ENCODE peak calls at places on chromosomes 6 and 20, in seven cellular contexts. Y is A549, C is left lung, O is bronchial epithelial cell, X is astrocyte of the cerebellum, P is PC-3, V is body of pancreas. I is an unnamed sample.

GRCh38 chr20:17024513-17025105 is 202.2 kb upstream of the PCSK2 start:
- DNase-seq in Y (peak), C (no peak), O (no peak), X (peak), P (no peak), V (no peak), I (no peak)

GRCh38 chr6:107128175-107128574 is 12.9 kb upstream of the BEND3 start:
- DNase-seq in Y (no peak), C (no peak), O (no peak), X (no peak), P (no peak), V (no peak), I (no peak)

GRCh38 chr20:51140671-51141070 is 117.8 kb upstream of the KCNG1 start:
- DNase-seq in Y (no peak), C (no peak), O (no peak), X (no peak), P (no peak), V (no peak), I (no peak)

GRCh38 chr6:15898693-15899092 is 230.2 kb upstream of the MYLIP start:
- DNase-seq in Y (no peak), C (no peak), O (no peak), X (no peak), P (no peak), V (no peak), I (no peak)

GRCh38 chr6:27157461-27158315 is 89.8 kb upstream of the PRSS16 start:
- DNase-seq in Y (peak), C (peak), O (peak), X (no peak), P (peak), V (peak), I (peak)

GRCh38 chr6:133705731-133706130 is 183.2 kb upstream of the TCF21 start:
- DNase-seq in Y (no peak), C (no peak), O (peak), X (no peak), P (peak), V (no peak), I (no peak)

GRCh38 chr6:339480-339879 is 47.2 kb downstream of the DUSP22 start:
- DNase-seq in Y (no peak), C (no peak), O (no peak), X (no peak), P (no peak), V (no peak), I (peak)

GRCh38 chr6:116447052-116447451 is 14.1 kb upstream of the CALHM6 start:
- DNase-seq in Y (no peak), C (no peak), O (no peak), X (no peak), P (peak), V (no peak), I (no peak)

GRCh38 chr6:69584913-69585729 is 211.7 kb downstream of the LMBRD1 start:
- DNase-seq in Y (no peak), C (no peak), O (no peak), X (no peak), P (no peak), V (no peak), I (peak)

GRCh38 chr20:58177799-58178198 is 50.7 kb downstream of the ANKRD60 start:
- DNase-seq in Y (no peak), C (no peak), O (no peak), X (no peak), P (no peak), V (no peak), I (no peak)

GRCh38 chr6:108559097-108559883 is 1.4 kb upstream of the FOXO3 start:
- DNase-seq in Y (peak), C (peak), O (peak), X (peak), P (peak), V (peak), I (peak)

GRCh38 chr20:50245561-50246366 is 55.1 kb downstream of the CEBPB start:
- DNase-seq in Y (no peak), C (no peak), O (peak), X (no peak), P (peak), V (no peak), I (no peak)

GRCh38 chr6:33250731-33251130 is 20.9 kb downstream of the VPS52 start:
- DNase-seq in Y (no peak), C (no peak), O (no peak), X (no peak), P (no peak), V (no peak), I (no peak)

GRCh38 chr6:108492131-108492766 is 68.5 kb upstream of the FOXO3 start:
- DNase-seq in Y (peak), C (no peak), O (peak), X (peak), P (peak), V (no peak), I (no peak)

GRCh38 chr6:89690944-89691324 is 52.4 kb upstream of the LYRM2 start:
- DNase-seq in Y (no peak), C (no peak), O (no peak), X (no peak), P (no peak), V (no peak), I (no peak)

GRCh38 chr20:31846793-31847138 is 1.4 kb upstream of the FOXS1 start:
- DNase-seq in Y (no peak), C (no peak), O (no peak), X (no peak), P (no peak), V (no peak), I (no peak)
- TF ChIP-seq CTCF in Y (no peak), C (no peak), O (no peak), X (no peak), P (peak), V (no peak), I (no peak)

GRCh38 chr20:48407710-48408109 is 420.1 kb downstream of the PREX1 start:
- DNase-seq in Y (no peak), C (no peak), O (no peak), X (no peak), P (no peak), V (no peak), I (no peak)

GRCh38 chr20:48409216-48409615 is 418.6 kb downstream of the PREX1 start:
- DNase-seq in Y (no peak), C (no peak), O (no peak), X (no peak), P (no peak), V (no peak), I (no peak)

GRCh38 chr20:48411265-48411664 is 416.5 kb downstream of the PREX1 start:
- DNase-seq in Y (no peak), C (no peak), O (no peak), X (no peak), P (no peak), V (no peak), I (no peak)

GRCh38 chr20:48416002-48416401 is 411.8 kb downstream of the PREX1 start:
- DNase-seq in Y (no peak), C (no peak), O (no peak), X (no peak), P (no peak), V (no peak), I (peak)

DNA sequence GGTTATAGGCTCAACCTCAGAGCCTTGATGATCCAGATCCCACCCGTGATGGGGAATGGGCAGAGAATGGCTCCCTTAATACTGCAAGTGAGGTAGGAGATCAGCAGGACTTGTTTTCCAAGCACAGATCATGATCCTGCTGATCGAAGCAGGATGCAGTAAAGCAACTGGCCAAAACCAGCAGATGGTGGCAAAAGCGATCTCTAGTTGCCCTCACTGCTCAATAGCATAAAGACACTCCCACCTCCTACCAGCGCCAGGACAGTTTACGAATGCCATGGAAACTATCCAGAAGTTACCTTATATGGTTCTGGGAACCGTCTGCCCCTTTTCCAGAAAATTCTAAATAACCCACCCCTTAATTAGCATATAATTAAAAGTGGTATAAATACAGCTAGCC is 415.9 kb downstream of the PREX1 start:
- DNase-seq in Y (no peak), C (no peak), O (no peak), X (no peak), P (no peak), V (no peak), I (no peak)
- TF ChIP-seq CTCF in Y (no peak), C (no peak), O (no peak), X (no peak), P (no peak), V (no peak), I (no peak)

GRCh38 chr6:6700421-6700820 is 111.9 kb downstream of the LY86 start:
- DNase-seq in Y (no peak), C (no peak), O (no peak), X (no peak), P (no peak), V (peak), I (no peak)

GRCh38 chr6:6701864-6702263 is 113.3 kb downstream of the LY86 start:
- DNase-seq in Y (no peak), C (no peak), O (no peak), X (no peak), P (no peak), V (peak), I (no peak)

GRCh38 chr6:6700871-6701270 is 112.4 kb downstream of the LY86 start:
- DNase-seq in Y (no peak), C (no peak), O (no peak), X (no peak), P (no peak), V (peak), I (no peak)

GRCh38 chr6:6697620-6698019 is 109.1 kb downstream of the LY86 start:
- DNase-seq in Y (no peak), C (no peak), O (peak), X (no peak), P (no peak), V (no peak), I (no peak)

DNA sequence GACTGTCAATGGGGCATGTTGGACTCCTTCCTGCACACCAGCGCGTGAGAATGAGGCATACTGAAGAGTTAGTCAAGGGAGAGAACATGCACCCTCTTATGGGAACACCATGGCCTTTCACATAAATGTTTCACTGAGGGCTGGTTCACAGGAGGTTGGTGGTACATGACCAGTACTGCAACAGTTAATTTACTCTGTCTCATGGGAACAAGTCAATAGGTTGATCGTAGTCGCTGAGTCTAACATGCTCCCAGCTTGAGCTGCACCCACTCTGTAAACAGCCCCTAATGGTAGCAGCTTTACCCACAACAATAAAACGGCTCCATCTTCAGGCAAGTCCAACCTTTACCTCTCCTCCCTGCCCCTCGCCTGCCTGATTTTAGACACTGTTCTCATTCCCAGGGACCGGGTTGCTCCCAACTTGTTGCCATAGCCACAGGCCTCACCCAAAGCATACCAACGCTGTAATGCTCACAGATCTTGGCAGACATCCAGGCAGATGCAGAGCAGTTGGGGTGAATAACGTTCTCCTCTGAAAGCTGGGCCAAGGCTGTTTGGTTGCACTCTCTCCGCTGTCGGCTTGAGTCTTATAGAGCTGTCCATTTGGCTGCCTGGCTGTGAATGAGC is 111.3 kb downstream of the LY86 start:
- DNase-seq in Y (peak), C (no peak), O (peak), X (peak), P (peak), V (peak), I (no peak)
- TF ChIP-seq CTCF in Y (no peak), C (no peak), O (peak), X (no peak), P (no peak), V (no peak), I (no peak)

GRCh38 chr6:122610690-122611455 is 668 bp downstream of the PKIB start:
- DNase-seq in Y (peak), C (peak), O (peak), X (no peak), P (peak), V (peak), I (peak)
- TF ChIP-seq CTCF in Y (no peak), C (no peak), O (peak), X (no peak), P (peak), V (no peak), I (no peak)

DNA sequence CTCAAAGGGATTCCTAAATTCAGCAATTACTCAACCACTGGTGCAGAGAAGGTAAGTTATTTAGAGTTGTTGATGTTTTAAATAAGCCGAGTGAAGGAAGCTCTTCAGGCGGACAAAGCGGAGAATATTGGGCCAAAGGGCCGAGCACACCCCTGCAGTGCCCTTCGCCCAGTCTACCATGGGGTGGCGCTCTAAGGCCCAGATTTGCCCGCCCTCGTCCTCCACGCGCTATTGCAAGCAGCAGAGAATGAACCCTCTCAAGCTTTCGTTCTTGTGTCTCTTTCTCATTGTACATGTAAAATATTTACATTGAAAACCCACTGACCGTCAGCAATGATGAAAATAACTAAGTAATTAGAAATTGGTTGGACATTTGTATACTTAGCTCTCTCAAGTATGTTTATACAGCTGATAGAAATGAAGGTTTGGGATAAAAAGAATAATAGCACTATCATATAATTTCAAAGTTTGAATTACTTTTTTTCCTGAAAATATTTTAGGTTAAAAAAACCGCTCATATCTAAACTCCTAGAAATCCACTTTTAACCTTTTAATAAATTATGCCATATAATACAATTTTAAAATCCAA is 195.0 kb upstream of the CEP162 start:
- DNase-seq in Y (peak), C (peak), O (peak), X (peak), P (peak), V (peak), I (peak)
- TF ChIP-seq CTCF in Y (peak), C (peak), O (peak), X (peak), P (peak), V (no peak), I (peak)

DNA sequence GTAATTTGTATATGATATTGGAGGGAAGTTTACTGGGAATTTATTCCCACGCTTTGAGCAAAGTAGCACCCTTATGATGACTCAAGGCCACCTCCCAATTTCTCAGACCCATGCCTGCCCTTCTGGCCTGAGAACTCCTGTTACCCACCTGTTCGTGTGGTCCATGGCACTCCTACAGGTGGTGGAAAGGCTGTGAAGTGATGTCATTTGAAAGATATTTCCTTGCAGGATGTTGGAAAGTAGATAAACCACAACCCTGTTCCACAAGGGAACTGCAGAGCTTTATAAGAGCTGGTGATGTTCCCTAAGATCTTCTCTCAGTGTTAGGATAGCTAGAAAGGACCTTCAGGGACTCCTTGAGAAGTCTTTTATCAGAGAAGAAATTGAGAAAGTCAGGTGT is 70.5 kb downstream of the ADGRG6 start:
- DNase-seq in Y (no peak), C (no peak), O (peak), X (no peak), P (peak), V (no peak), I (no peak)
- TF ChIP-seq CTCF in Y (no peak), C (no peak), O (peak), X (no peak), P (no peak), V (no peak), I (no peak)

DNA sequence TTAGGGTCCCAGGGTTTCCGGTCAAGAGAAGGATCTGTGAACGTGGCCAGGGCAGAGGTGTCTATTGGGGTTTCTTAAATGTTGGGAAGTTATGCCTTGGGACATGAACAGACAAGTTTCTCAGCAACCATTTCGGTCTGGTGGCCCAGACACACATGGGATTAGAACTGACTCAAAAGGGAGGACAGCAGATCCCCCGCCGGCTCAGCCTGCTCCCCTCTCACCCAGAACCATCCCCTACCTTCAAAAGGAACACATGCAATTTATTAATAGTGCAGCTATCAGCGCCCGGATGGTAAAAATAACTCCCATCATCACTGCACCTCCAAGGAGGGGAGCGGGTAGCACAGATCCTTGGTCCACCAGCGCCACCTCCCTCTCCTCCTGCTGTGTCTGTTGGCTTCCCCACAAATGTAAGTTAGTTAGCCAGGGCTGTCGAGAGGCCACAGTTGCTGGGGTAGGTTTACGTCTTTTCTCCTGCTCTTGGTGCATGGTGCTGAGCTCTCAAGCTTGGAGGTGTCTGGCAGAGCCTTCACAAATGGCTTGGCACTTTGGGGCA is 77.1 kb downstream of the TRAM2 start:
- DNase-seq in Y (no peak), C (no peak), O (no peak), X (no peak), P (no peak), V (no peak), I (no peak)
- TF ChIP-seq CTCF in Y (no peak), C (no peak), O (no peak), X (no peak), P (no peak), V (no peak), I (no peak)

I was measured in activated CD8-positive, alpha-beta T cell treated with anti-CD3 and anti-CD28 coated beads for 36 hours.